ENCODE peak calls at places on chromosomes 11 and 22, in ten cellular contexts. C, J, D, R, X, Z, B, Y, O and M are unnamed samples.

GRCh38 chr11:100872951-100873350 is 185.9 kb downstream of the ARHGAP42 start:
- DNase-seq in C (no peak), J (no peak), D (no peak), R (no peak), X (no peak), Z (no peak), B (no peak), Y (no peak), O (no peak), M (no peak)

GRCh38 chr22:18154821-18155390 is 4.9 kb downstream of the USP18 start:
- DNase-seq in C (no peak), J (no peak), D (no peak), R (no peak), X (no peak), Z (no peak), B (no peak), Y (no peak), O (no peak), M (no peak)

GRCh38 chr11:18526130-18526520 is 617 bp downstream of the TSG101 start:
- DNase-seq in C (no peak), J (no peak), D (no peak), R (no peak), X (no peak), Z (no peak), B (no peak), Y (no peak), O (no peak), M (no peak)

GRCh38 chr11:110711776-110712642 is at the start of gene ARHGAP20:
- DNase-seq in C (peak; percentile 28), J (no peak), D (no peak), R (peak; percentile 84), X (peak; percentile 76), Z (no peak), B (peak; percentile 48), Y (no peak), O (peak; percentile 64), M (peak; percentile 55)

GRCh38 chr11:75077316-75077715 is 19.4 kb downstream of the OR2AT4 start:
- DNase-seq in C (no peak), J (no peak), D (no peak), R (no peak), X (no peak), Z (no peak), B (no peak), Y (no peak), O (no peak), M (no peak)

GRCh38 chr22:20885557-20886323 is 26.9 kb downstream of the SNAP29 start:
- DNase-seq in C (peak; percentile 38), J (no peak), D (peak; percentile 53), R (peak; percentile 63), X (peak; percentile 72), Z (peak; percentile 67), B (peak; percentile 55), Y (no peak), O (peak; percentile 50), M (peak; percentile 31)

GRCh38 chr11:66848671-66849500 is 5.6 kb downstream of the RCE1 start:
- DNase-seq in C (no peak), J (no peak), D (no peak), R (no peak), X (no peak), Z (no peak), B (no peak), Y (no peak), O (no peak), M (peak; percentile 14)

GRCh38 chr11:105838668-105839403 is 183.2 kb downstream of the MSANTD4 start:
- DNase-seq in C (no peak), J (no peak), D (no peak), R (no peak), X (no peak), Z (peak; percentile 9), B (no peak), Y (peak; percentile 65), O (no peak), M (no peak)

GRCh38 chr11:119181677-119182412 is 3.4 kb upstream of the NHERF4 start:
- DNase-seq in C (no peak), J (no peak), D (no peak), R (peak; percentile 92), X (no peak), Z (no peak), B (no peak), Y (no peak), O (no peak), M (no peak)

GRCh38 chr11:61607426-61607825 is 26.6 kb upstream of the SYT7 start:
- DNase-seq in C (no peak), J (no peak), D (no peak), R (no peak), X (no peak), Z (no peak), B (no peak), Y (no peak), O (no peak), M (no peak)

GRCh38 chr11:30513087-30513486 is 73.1 kb downstream of the MPPED2 start:
- DNase-seq in C (no peak), J (no peak), D (no peak), R (no peak), X (no peak), Z (no peak), B (no peak), Y (no peak), O (no peak), M (no peak)

GRCh38 chr11:64266339-64266738 is 15.0 kb downstream of the PLCB3 start:
- DNase-seq in C (no peak), J (no peak), D (no peak), R (no peak), X (no peak), Z (no peak), B (no peak), Y (no peak), O (no peak), M (no peak)

GRCh38 chr11:86230196-86230813 is 14.2 kb upstream of the EED start:
- DNase-seq in C (no peak), J (no peak), D (no peak), R (no peak), X (no peak), Z (peak; percentile 11), B (no peak), Y (no peak), O (no peak), M (no peak)

GRCh38 chr11:35725880-35726279 is 63.3 kb downstream of the TRIM44 start:
- DNase-seq in C (no peak), J (no peak), D (peak; percentile 12), R (no peak), X (no peak), Z (peak; percentile 32), B (no peak), Y (peak; percentile 35), O (no peak), M (no peak)

GRCh38 chr22:27687984-27688545 is 113.5 kb downstream of the MN1 start:
- DNase-seq in C (no peak), J (no peak), D (no peak), R (no peak), X (no peak), Z (no peak), B (no peak), Y (no peak), O (no peak), M (no peak)

GRCh38 chr22:50199836-50200332 is 927 bp upstream of the SELENOO start:
- DNase-seq in C (no peak), J (no peak), D (no peak), R (no peak), X (no peak), Z (no peak), B (no peak), Y (no peak), O (no peak), M (no peak)

GRCh38 chr22:20247010-20247505 is 21.1 kb downstream of the RTN4R start:
- DNase-seq in C (no peak), J (no peak), D (peak; percentile 36), R (no peak), X (no peak), Z (no peak), B (peak; percentile 53), Y (peak; percentile 56), O (no peak), M (peak; percentile 59)

GRCh38 chr11:117239295-117239694 is 6.8 kb downstream of the RNF214 start:
- DNase-seq in C (no peak), J (no peak), D (peak; percentile 92), R (no peak), X (no peak), Z (no peak), B (no peak), Y (no peak), O (no peak), M (no peak)

GRCh38 chr22:28899199-28899853 is 16.0 kb downstream of the ZNRF3 start:
- DNase-seq in C (peak; percentile 60), J (peak; percentile 9), D (no peak), R (no peak), X (no peak), Z (peak; percentile 41), B (peak; percentile 35), Y (no peak), O (no peak), M (no peak)